ENCODE peak calls at places on chromosomes 4 and X, in five cellular contexts. One of them, this sample, is unnamed.

GRCh38 chrX:84721416-84721815 is 219.2 kb upstream of the HDX start:
- DNase-seq in CD4-positive, CD25-positive, alpha-beta regulatory T cell: no peak
- DNase-seq in stomach: no peak
- DNase-seq in heart right ventricle: no peak
- DNase-seq in Caco-2: no peak
- DNase-seq in this sample: no peak

GRCh38 chrX:153726286-153727107 is 1.8 kb downstream of the ABCD1 start:
- DNase-seq in CD4-positive, CD25-positive, alpha-beta regulatory T cell: peak; percentile 72
- DNase-seq in heart right ventricle: peak; percentile 62
- DNase-seq in Caco-2: peak; percentile 46
- DNase-seq in stomach: peak; percentile 55
- DNase-seq in this sample: peak; percentile 47

GRCh38 chr4:71268156-71268555 is 70.7 kb upstream of the SLC4A4 start:
- DNase-seq in CD4-positive, CD25-positive, alpha-beta regulatory T cell: no peak
- DNase-seq in heart right ventricle: no peak
- DNase-seq in Caco-2: no peak
- DNase-seq in stomach: no peak
- DNase-seq in this sample: no peak

GRCh38 chr4:1900624-1901023 is 29.4 kb downstream of the NSD2 start:
- DNase-seq in heart right ventricle: no peak
- DNase-seq in CD4-positive, CD25-positive, alpha-beta regulatory T cell: no peak
- DNase-seq in Caco-2: no peak
- DNase-seq in stomach: no peak
- DNase-seq in this sample: no peak

GRCh38 chr4:24164797-24165196 is 274.9 kb upstream of the PPARGC1A start:
- DNase-seq in Caco-2: no peak
- DNase-seq in CD4-positive, CD25-positive, alpha-beta regulatory T cell: no peak
- DNase-seq in heart right ventricle: no peak
- DNase-seq in stomach: no peak
- DNase-seq in this sample: no peak

GRCh38 chr4:73620115-73620792 is at the start of gene RASSF6:
- DNase-seq in stomach: peak; percentile 89
- DNase-seq in heart right ventricle: no peak
- DNase-seq in Caco-2: peak; percentile 94
- DNase-seq in CD4-positive, CD25-positive, alpha-beta regulatory T cell: no peak
- DNase-seq in this sample: no peak

GRCh38 chrX:9349572-9350259 is 115.1 kb upstream of the TBL1X start:
- DNase-seq in heart right ventricle: no peak
- DNase-seq in CD4-positive, CD25-positive, alpha-beta regulatory T cell: no peak
- DNase-seq in stomach: no peak
- DNase-seq in Caco-2: no peak
- DNase-seq in this sample: no peak

GRCh38 chr4:26692014-26692726 is 108.3 kb downstream of the TBC1D19 start:
- DNase-seq in Caco-2: no peak
- DNase-seq in CD4-positive, CD25-positive, alpha-beta regulatory T cell: no peak
- DNase-seq in stomach: no peak
- DNase-seq in heart right ventricle: no peak
- DNase-seq in this sample: no peak

GRCh38 chrX:38968344-38968743 is 167.1 kb downstream of the MID1IP1 start:
- DNase-seq in stomach: no peak
- DNase-seq in heart right ventricle: no peak
- DNase-seq in CD4-positive, CD25-positive, alpha-beta regulatory T cell: no peak
- DNase-seq in Caco-2: no peak
- DNase-seq in this sample: no peak

GRCh38 chr4:169282429-169283113 is 11.8 kb upstream of the SH3RF1 start:
- DNase-seq in stomach: no peak
- DNase-seq in heart right ventricle: no peak
- DNase-seq in Caco-2: no peak
- DNase-seq in CD4-positive, CD25-positive, alpha-beta regulatory T cell: no peak
- DNase-seq in this sample: no peak

GRCh38 chrX:71067079-71067478 is 1.1 kb downstream of the SNX12 start:
- DNase-seq in heart right ventricle: no peak
- DNase-seq in Caco-2: no peak
- DNase-seq in stomach: no peak
- DNase-seq in CD4-positive, CD25-positive, alpha-beta regulatory T cell: no peak
- DNase-seq in this sample: no peak

GRCh38 chr4:6595897-6596537 is 21.0 kb downstream of the MAN2B2 start:
- DNase-seq in Caco-2: no peak
- DNase-seq in CD4-positive, CD25-positive, alpha-beta regulatory T cell: no peak
- DNase-seq in heart right ventricle: no peak
- DNase-seq in stomach: no peak
- DNase-seq in this sample: no peak

GRCh38 chrX:154369453-154370299 is 4.8 kb downstream of the FLNA start:
- DNase-seq in stomach: no peak
- DNase-seq in CD4-positive, CD25-positive, alpha-beta regulatory T cell: peak; percentile 84
- DNase-seq in heart right ventricle: peak; percentile 87
- DNase-seq in Caco-2: peak; percentile 91
- DNase-seq in this sample: peak; percentile 32

GRCh38 chr4:41977709-41978108 is 3.8 kb upstream of the DCAF4L1 start:
- DNase-seq in CD4-positive, CD25-positive, alpha-beta regulatory T cell: no peak
- DNase-seq in stomach: no peak
- DNase-seq in heart right ventricle: no peak
- DNase-seq in Caco-2: no peak
- DNase-seq in this sample: no peak

GRCh38 chr4:158845166-158846041 is 76.6 kb downstream of the FNIP2 start:
- DNase-seq in heart right ventricle: no peak
- DNase-seq in CD4-positive, CD25-positive, alpha-beta regulatory T cell: no peak
- DNase-seq in Caco-2: no peak
- DNase-seq in stomach: no peak
- DNase-seq in this sample: no peak

GRCh38 chr4:188254211-188254610 is 115.0 kb downstream of the TRIML1 start:
- DNase-seq in Caco-2: no peak
- DNase-seq in heart right ventricle: no peak
- DNase-seq in stomach: no peak
- DNase-seq in CD4-positive, CD25-positive, alpha-beta regulatory T cell: no peak
- DNase-seq in this sample: no peak

GRCh38 chr4:157713342-157713741 is 459.5 kb downstream of the GASK1B start:
- DNase-seq in heart right ventricle: no peak
- DNase-seq in CD4-positive, CD25-positive, alpha-beta regulatory T cell: no peak
- DNase-seq in Caco-2: no peak
- DNase-seq in stomach: no peak
- DNase-seq in this sample: no peak

GRCh38 chrX:118495958-118496762 is 545 bp downstream of the DOCK11 start:
- DNase-seq in Caco-2: no peak
- DNase-seq in CD4-positive, CD25-positive, alpha-beta regulatory T cell: peak; percentile 92
- DNase-seq in heart right ventricle: peak; percentile 12
- DNase-seq in stomach: peak; percentile 63
- DNase-seq in this sample: peak; percentile 4

GRCh38 chr4:109155112-109155511 is 147.3 kb downstream of the COL25A1 start:
- DNase-seq in Caco-2: no peak
- DNase-seq in CD4-positive, CD25-positive, alpha-beta regulatory T cell: no peak
- DNase-seq in heart right ventricle: no peak
- DNase-seq in stomach: no peak
- DNase-seq in this sample: no peak

GRCh38 chr4:100631281-100631968 is 113.6 kb upstream of the EMCN start:
- DNase-seq in CD4-positive, CD25-positive, alpha-beta regulatory T cell: no peak
- DNase-seq in stomach: no peak
- DNase-seq in heart right ventricle: no peak
- DNase-seq in Caco-2: no peak
- DNase-seq in this sample: no peak

GRCh38 chr4:153488719-153489384 is 22.7 kb downstream of the TMEM131L start:
- DNase-seq in heart right ventricle: peak; percentile 62
- DNase-seq in Caco-2: no peak
- DNase-seq in CD4-positive, CD25-positive, alpha-beta regulatory T cell: peak; percentile 61
- DNase-seq in stomach: no peak
- DNase-seq in this sample: no peak

GRCh38 chr4:168710353-168710946 is 213.6 kb downstream of the PALLD start:
- DNase-seq in stomach: peak; percentile 40
- DNase-seq in CD4-positive, CD25-positive, alpha-beta regulatory T cell: peak; percentile 10
- DNase-seq in Caco-2: peak; percentile 36
- DNase-seq in heart right ventricle: peak; percentile 36
- DNase-seq in this sample: peak; percentile 43

GRCh38 chrX:37509349-37509748 is 62.1 kb upstream of the LANCL3 start:
- DNase-seq in stomach: no peak
- DNase-seq in CD4-positive, CD25-positive, alpha-beta regulatory T cell: no peak
- DNase-seq in heart right ventricle: no peak
- DNase-seq in Caco-2: no peak
- DNase-seq in this sample: no peak

GRCh38 chr4:11496313-11496956 is 67.7 kb upstream of the HS3ST1 start:
- DNase-seq in CD4-positive, CD25-positive, alpha-beta regulatory T cell: peak; percentile 24
- DNase-seq in Caco-2: no peak
- DNase-seq in heart right ventricle: no peak
- DNase-seq in stomach: no peak
- DNase-seq in this sample: no peak

GRCh38 chr4:142549726-142550463 is 296.2 kb downstream of the INPP4B start:
- DNase-seq in heart right ventricle: no peak
- DNase-seq in CD4-positive, CD25-positive, alpha-beta regulatory T cell: no peak
- DNase-seq in Caco-2: peak; percentile 48
- DNase-seq in stomach: no peak
- DNase-seq in this sample: no peak

GRCh38 chr4:75598390-75598789 is 31.9 kb downstream of the CDKL2 start:
- DNase-seq in CD4-positive, CD25-positive, alpha-beta regulatory T cell: peak; percentile 58
- DNase-seq in heart right ventricle: no peak
- DNase-seq in Caco-2: no peak
- DNase-seq in stomach: no peak
- DNase-seq in this sample: no peak

GRCh38 chr4:152045781-152046571 is 285.2 kb upstream of the GATB start:
- DNase-seq in heart right ventricle: peak; percentile 38
- DNase-seq in Caco-2: peak; percentile 65
- DNase-seq in CD4-positive, CD25-positive, alpha-beta regulatory T cell: peak; percentile 14
- DNase-seq in stomach: peak; percentile 50
- DNase-seq in this sample: no peak
- H3K4me3 ChIP-seq in heart right ventricle: no peak overlapping the region
- H3K4me3 ChIP-seq in Caco-2: no peak overlapping the region
- H3K4me3 ChIP-seq in CD4-positive, CD25-positive, alpha-beta regulatory T cell: no peak overlapping the region
- H3K4me3 ChIP-seq in stomach: peak overlapping the region; percentile 17
- H3K4me3 ChIP-seq in this sample: peak overlapping the region; percentile 31

GRCh38 chrX:83510466-83511181 is 2.5 kb downstream of the POU3F4 start:
- DNase-seq in stomach: no peak
- DNase-seq in Caco-2: no peak
- DNase-seq in heart right ventricle: no peak
- DNase-seq in CD4-positive, CD25-positive, alpha-beta regulatory T cell: no peak
- DNase-seq in this sample: no peak
- H3K4me3 ChIP-seq in stomach: no peak overlapping the region
- H3K4me3 ChIP-seq in Caco-2: no peak overlapping the region
- H3K4me3 ChIP-seq in heart right ventricle: no peak overlapping the region
- H3K4me3 ChIP-seq in CD4-positive, CD25-positive, alpha-beta regulatory T cell: no peak overlapping the region
- H3K4me3 ChIP-seq in this sample: no peak overlapping the region

GRCh38 chrX:133417364-133417763 is 2.1 kb upstream of the GPC4 start:
- DNase-seq in Caco-2: no peak
- DNase-seq in stomach: no peak
- DNase-seq in heart right ventricle: no peak
- DNase-seq in CD4-positive, CD25-positive, alpha-beta regulatory T cell: no peak
- DNase-seq in this sample: no peak

GRCh38 chrX:133413218-133413925 is 1.9 kb downstream of the GPC4 start:
- DNase-seq in stomach: no peak
- DNase-seq in heart right ventricle: no peak
- DNase-seq in CD4-positive, CD25-positive, alpha-beta regulatory T cell: no peak
- DNase-seq in Caco-2: no peak
- DNase-seq in this sample: no peak

GRCh38 chrX:133412665-133413064 is 2.6 kb downstream of the GPC4 start:
- DNase-seq in CD4-positive, CD25-positive, alpha-beta regulatory T cell: no peak
- DNase-seq in stomach: no peak
- DNase-seq in heart right ventricle: no peak
- DNase-seq in Caco-2: no peak
- DNase-seq in this sample: no peak

GRCh38 chrX:133414399-133415275 is 652 bp downstream of the GPC4 start:
- DNase-seq in stomach: no peak
- DNase-seq in CD4-positive, CD25-positive, alpha-beta regulatory T cell: no peak
- DNase-seq in heart right ventricle: no peak
- DNase-seq in Caco-2: no peak
- DNase-seq in this sample: no peak

GRCh38 chrX:133415276-133416105 is at the start of gene GPC4:
- DNase-seq in heart right ventricle: peak; percentile 51
- DNase-seq in Caco-2: peak; percentile 31
- DNase-seq in stomach: peak; percentile 70
- DNase-seq in CD4-positive, CD25-positive, alpha-beta regulatory T cell: no peak
- DNase-seq in this sample: peak; percentile 53
- H3K4me3 ChIP-seq in heart right ventricle: peak within 1 kb of the TSS; percentile 53
- H3K4me3 ChIP-seq in Caco-2: peak within 1 kb of the TSS; percentile 37
- H3K4me3 ChIP-seq in stomach: peak within 1 kb of the TSS; percentile 63
- H3K4me3 ChIP-seq in CD4-positive, CD25-positive, alpha-beta regulatory T cell: no peak within 1 kb of the TSS
- H3K4me3 ChIP-seq in this sample: peak within 1 kb of the TSS; percentile 71

DNA sequence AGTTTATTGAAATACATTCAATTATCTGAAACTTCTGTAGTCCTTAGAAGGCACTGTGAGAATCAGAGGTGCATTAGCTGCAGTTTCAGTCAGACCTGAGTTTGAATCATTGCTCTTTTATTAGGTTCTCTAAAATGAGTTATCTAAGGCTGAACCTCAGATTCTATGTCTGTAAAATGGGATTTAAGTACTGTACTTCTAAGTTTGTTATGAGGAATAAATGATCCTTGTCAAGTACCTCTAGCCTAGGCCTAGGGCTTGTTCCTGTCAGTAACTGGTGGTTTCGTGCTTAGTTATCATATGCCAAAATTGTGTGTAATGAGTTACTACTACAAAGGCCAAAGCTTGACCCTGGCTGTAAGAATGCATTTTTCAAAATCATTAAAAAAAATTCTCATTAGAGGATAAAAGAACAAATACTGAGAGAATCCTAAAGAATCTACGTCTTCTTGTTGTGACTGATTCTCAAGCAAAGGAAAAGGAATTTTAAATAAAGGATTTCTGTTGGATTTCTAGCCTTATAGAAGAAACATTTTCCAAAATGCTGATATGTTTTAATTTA is 65.8 kb downstream of the SLIT2 start:
- DNase-seq in heart right ventricle: no peak
- DNase-seq in stomach: no peak
- DNase-seq in Caco-2: no peak
- DNase-seq in CD4-positive, CD25-positive, alpha-beta regulatory T cell: no peak
- DNase-seq in this sample: no peak
- H3K4me3 ChIP-seq in heart right ventricle: no peak overlapping the region
- H3K4me3 ChIP-seq in stomach: no peak overlapping the region
- H3K4me3 ChIP-seq in Caco-2: no peak overlapping the region
- H3K4me3 ChIP-seq in CD4-positive, CD25-positive, alpha-beta regulatory T cell: no peak overlapping the region
- H3K4me3 ChIP-seq in this sample: no peak overlapping the region

This sample was measured in gastrocnemius medialis.